ENCODE peak calls at places on chromosomes 3 and 15, in four cellular contexts. One of them, this sample, is unnamed.

GRCh38 chr3:98971183-98971681 is 69.7 kb upstream of the DCBLD2 start:
- DNase-seq in T-helper 1 cell: peak
- DNase-seq in substantia nigra: no peak
- DNase-seq in endothelial cell: no peak
- DNase-seq in this sample: no peak

GRCh38 chr3:146503459-146504202 is 34.3 kb upstream of the PLSCR2 start:
- DNase-seq in substantia nigra: no peak
- DNase-seq in T-helper 1 cell: peak
- DNase-seq in endothelial cell: no peak
- DNase-seq in this sample: no peak

GRCh38 chr3:10941972-10942371 is 50.6 kb upstream of the SLC6A1 start:
- DNase-seq in T-helper 1 cell: no peak
- DNase-seq in substantia nigra: no peak
- DNase-seq in endothelial cell: peak
- DNase-seq in this sample: no peak

GRCh38 chr15:43516185-43516584 is 1.2 kb upstream of the MAP1A start:
- DNase-seq in substantia nigra: no peak
- DNase-seq in T-helper 1 cell: no peak
- DNase-seq in endothelial cell: no peak
- DNase-seq in this sample: no peak

GRCh38 chr3:134315286-134316106 is 58.8 kb downstream of the AMOTL2 start:
- DNase-seq in endothelial cell: peak
- DNase-seq in substantia nigra: no peak
- DNase-seq in T-helper 1 cell: no peak
- DNase-seq in this sample: no peak

GRCh38 chr15:68774521-68775293 is 46.0 kb downstream of the ANP32A start:
- DNase-seq in substantia nigra: no peak
- DNase-seq in T-helper 1 cell: no peak
- DNase-seq in endothelial cell: no peak
- DNase-seq in this sample: no peak

GRCh38 chr3:134600685-134601502 is 49.9 kb downstream of the KY start:
- DNase-seq in endothelial cell: peak
- DNase-seq in substantia nigra: no peak
- DNase-seq in T-helper 1 cell: peak
- DNase-seq in this sample: peak

GRCh38 chr15:58731756-58732535 is 17.6 kb downstream of the ADAM10 start:
- DNase-seq in T-helper 1 cell: no peak
- DNase-seq in substantia nigra: no peak
- DNase-seq in endothelial cell: no peak
- DNase-seq in this sample: no peak

GRCh38 chr3:129278439-129278969 is at the start of gene HMCES:
- DNase-seq in endothelial cell: peak
- DNase-seq in substantia nigra: peak
- DNase-seq in T-helper 1 cell: peak
- DNase-seq in this sample: peak

GRCh38 chr15:38253448-38253847 is 812 bp downstream of the SPRED1 start:
- DNase-seq in substantia nigra: no peak
- DNase-seq in endothelial cell: no peak
- DNase-seq in T-helper 1 cell: no peak
- DNase-seq in this sample: no peak

GRCh38 chr3:16379838-16380237 is 114.8 kb downstream of the OXNAD1 start:
- DNase-seq in T-helper 1 cell: no peak
- DNase-seq in substantia nigra: no peak
- DNase-seq in endothelial cell: no peak
- DNase-seq in this sample: peak

GRCh38 chr15:56058986-56059385 is 65.6 kb upstream of the NEDD4 start:
- DNase-seq in substantia nigra: no peak
- DNase-seq in endothelial cell: no peak
- DNase-seq in T-helper 1 cell: no peak
- DNase-seq in this sample: no peak

GRCh38 chr15:90449206-90449735 is 61.2 kb downstream of the IQGAP1 start:
- DNase-seq in endothelial cell: no peak
- DNase-seq in substantia nigra: no peak
- DNase-seq in T-helper 1 cell: no peak
- DNase-seq in this sample: no peak

GRCh38 chr3:38374221-38374620 is 27.6 kb downstream of the XYLB start:
- DNase-seq in T-helper 1 cell: peak
- DNase-seq in endothelial cell: no peak
- DNase-seq in substantia nigra: no peak
- DNase-seq in this sample: no peak

GRCh38 chr3:37054370-37054769 is 61.1 kb downstream of the MLH1 start:
- DNase-seq in T-helper 1 cell: peak
- DNase-seq in endothelial cell: no peak
- DNase-seq in substantia nigra: no peak
- DNase-seq in this sample: no peak

GRCh38 chr3:124083990-124084389 is 92.1 kb upstream of the ROPN1 start:
- DNase-seq in endothelial cell: no peak
- DNase-seq in substantia nigra: no peak
- DNase-seq in T-helper 1 cell: no peak
- DNase-seq in this sample: no peak

GRCh38 chr3:65577875-65578274 is 460.8 kb downstream of the MAGI1 start:
- DNase-seq in endothelial cell: no peak
- DNase-seq in substantia nigra: no peak
- DNase-seq in T-helper 1 cell: no peak
- DNase-seq in this sample: no peak

GRCh38 chr15:31223478-31224350 is 102.9 kb upstream of the KLF13 start:
- DNase-seq in T-helper 1 cell: no peak
- DNase-seq in substantia nigra: no peak
- DNase-seq in endothelial cell: no peak
- DNase-seq in this sample: no peak

GRCh38 chr3:112793311-112794081 is 53.2 kb downstream of the CD200R1L start:
- DNase-seq in endothelial cell: no peak
- DNase-seq in T-helper 1 cell: no peak
- DNase-seq in substantia nigra: no peak
- DNase-seq in this sample: no peak

GRCh38 chr15:29676961-29677402 is 145.3 kb downstream of the TJP1 start:
- DNase-seq in endothelial cell: no peak
- DNase-seq in substantia nigra: no peak
- DNase-seq in T-helper 1 cell: no peak
- DNase-seq in this sample: no peak

GRCh38 chr3:13473020-13473419 is 7.1 kb upstream of the HDAC11 start:
- DNase-seq in T-helper 1 cell: no peak
- DNase-seq in substantia nigra: no peak
- DNase-seq in endothelial cell: no peak
- DNase-seq in this sample: no peak

GRCh38 chr15:59177445-59177728 is 29.3 kb upstream of the LDHAL6B start:
- DNase-seq in substantia nigra: no peak
- DNase-seq in endothelial cell: no peak
- DNase-seq in T-helper 1 cell: no peak
- DNase-seq in this sample: no peak

GRCh38 chr15:82021992-82022391 is 23.8 kb downstream of the MEX3B start:
- DNase-seq in T-helper 1 cell: no peak
- DNase-seq in endothelial cell: no peak
- DNase-seq in substantia nigra: no peak
- DNase-seq in this sample: no peak

GRCh38 chr15:52804526-52805081 is 14.5 kb upstream of the ONECUT1 start:
- DNase-seq in endothelial cell: peak
- DNase-seq in T-helper 1 cell: no peak
- DNase-seq in substantia nigra: no peak
- DNase-seq in this sample: no peak

GRCh38 chr3:37290551-37290950 is 116.2 kb upstream of the LRRFIP2 start:
- DNase-seq in endothelial cell: no peak
- DNase-seq in substantia nigra: no peak
- DNase-seq in T-helper 1 cell: no peak
- DNase-seq in this sample: no peak

GRCh38 chr3:105355355-105356063 is 11.2 kb upstream of the ALCAM start:
- DNase-seq in substantia nigra: no peak
- DNase-seq in endothelial cell: no peak
- DNase-seq in T-helper 1 cell: no peak
- DNase-seq in this sample: no peak

GRCh38 chr15:31276596-31277298 is 49.9 kb upstream of the KLF13 start:
- DNase-seq in T-helper 1 cell: no peak
- DNase-seq in endothelial cell: no peak
- DNase-seq in substantia nigra: no peak
- DNase-seq in this sample: no peak

GRCh38 chr15:69593981-69594966 is 141.7 kb downstream of the RPLP1 start:
- DNase-seq in endothelial cell: no peak
- DNase-seq in T-helper 1 cell: no peak
- DNase-seq in substantia nigra: no peak
- DNase-seq in this sample: no peak

This sample was measured in B cell.